ENCODE peak calls at places on chromosomes 7 and 10, in eight cellular contexts. S is thoracic aorta, E is adrenal gland, V is transverse colon, Y is lower lobe of right lung, H is HCT116, K is left ventricle myocardium inferior, P is ovary. T is an unnamed sample.

GRCh38 chr10:79542619-79543018 is 17.6 kb downstream of the SFTPA2 start:
- DNase-seq in S (no peak), P (no peak), H (no peak), K (no peak), E (no peak), V (no peak), Y (no peak), T (no peak)

GRCh38 chr10:102773986-102774385 is 30.2 kb downstream of the WBP1L start:
- DNase-seq in P (no peak), E (no peak), K (peak; percentile 35), S (no peak), Y (no peak), H (no peak), V (peak; percentile 29), T (no peak)

GRCh38 chr7:151243411-151244155 is 4.9 kb downstream of the SMARCD3 start:
- DNase-seq in V (no peak), H (no peak), Y (peak; percentile 43), E (no peak), P (no peak), K (no peak), S (no peak), T (no peak)

GRCh38 chr7:47669178-47669878 is 87.4 kb upstream of the TNS3 start:
- DNase-seq in S (peak; percentile 49), Y (peak; percentile 79), K (peak; percentile 63), V (peak; percentile 73), E (peak; percentile 86), P (peak; percentile 55), H (no peak), T (peak; percentile 78)

GRCh38 chr10:124381011-124381591 is 37.6 kb downstream of the OAT start:
- DNase-seq in S (no peak), Y (no peak), P (no peak), V (no peak), E (no peak), K (no peak), H (no peak), T (no peak)

GRCh38 chr7:4833691-4834600 is 27.9 kb downstream of the PAPOLB start:
- DNase-seq in E (no peak), H (no peak), S (no peak), P (no peak), V (no peak), Y (peak; percentile 44), K (no peak), T (peak; percentile 47)

GRCh38 chr7:867406-868188 is 8.8 kb upstream of the GET4 start:
- DNase-seq in H (no peak), V (peak; percentile 88), S (peak; percentile 60), P (peak; percentile 60), E (no peak), K (no peak), Y (peak; percentile 67), T (peak; percentile 80)

GRCh38 chr10:76396126-76396525 is 964.7 kb downstream of the LRMDA start:
- DNase-seq in K (no peak), V (no peak), P (no peak), S (no peak), H (no peak), Y (no peak), E (no peak), T (no peak)

GRCh38 chr7:90231304-90231703 is 13.7 kb upstream of the CFAP69 start:
- DNase-seq in H (no peak), E (no peak), S (no peak), V (no peak), K (no peak), Y (no peak), P (no peak), T (no peak)

GRCh38 chr10:105502076-105502475 is 861.0 kb downstream of the SORCS3 start:
- DNase-seq in K (no peak), H (no peak), P (no peak), S (no peak), V (no peak), E (no peak), Y (no peak), T (no peak)

GRCh38 chr10:27564381-27564780 is 60.3 kb downstream of the RAB18 start:
- DNase-seq in P (no peak), E (no peak), V (no peak), Y (no peak), K (no peak), S (no peak), H (no peak), T (no peak)

GRCh38 chr10:85603167-85603940 is 763.2 kb downstream of the GRID1 start:
- DNase-seq in P (no peak), K (no peak), E (no peak), H (no peak), Y (no peak), V (no peak), S (no peak), T (no peak)

GRCh38 chr7:94483843-94484242 is 25.8 kb upstream of the CASD1 start:
- DNase-seq in H (no peak), E (no peak), V (no peak), Y (no peak), S (no peak), P (no peak), K (no peak), T (no peak)

GRCh38 chr7:1114505-1114904 is 26.6 kb downstream of the GPER1 start:
- DNase-seq in S (no peak), Y (peak; percentile 25), V (no peak), H (no peak), E (no peak), P (peak; percentile 13), K (peak; percentile 2), T (no peak)

GRCh38 chr7:48505061-48505460 is 333.8 kb downstream of the ABCA13 start:
- DNase-seq in S (no peak), P (no peak), V (no peak), H (no peak), E (no peak), Y (no peak), K (no peak), T (no peak)

GRCh38 chr10:130188195-130189175 is 52.3 kb downstream of the GLRX3 start:
- DNase-seq in V (no peak), E (no peak), K (no peak), H (no peak), Y (no peak), P (no peak), S (no peak), T (no peak)

GRCh38 chr10:14074062-14074884 is 256.5 kb downstream of the FRMD4A start:
- DNase-seq in E (peak; percentile 75), P (peak; percentile 75), Y (peak; percentile 83), S (peak; percentile 89), K (peak; percentile 84), V (peak; percentile 64), H (peak; percentile 15), T (peak; percentile 81)

GRCh38 chr7:54159088-54159487 is 383.1 kb upstream of the VSTM2A start:
- DNase-seq in P (no peak), K (no peak), V (no peak), H (no peak), Y (no peak), E (no peak), S (no peak), T (no peak)
- H3K9me3 ChIP-seq in P (no peaks in the 10 kb centered on the region), K (no peaks in the 10 kb centered on the region), V (no peaks in the 10 kb centered on the region), H (peaks cover 3% of the 10 kb centered on the region), Y (no peaks in the 10 kb centered on the region), E (no peaks in the 10 kb centered on the region), S (no peaks in the 10 kb centered on the region), T (no peaks in the 10 kb centered on the region)

GRCh38 chr10:99119258-99119748 is 116.3 kb downstream of the HPSE2 start:
- DNase-seq in P (no peak), E (no peak), S (no peak), Y (no peak), K (no peak), H (no peak), V (no peak), T (no peak)

GRCh38 chr10:99123851-99124250 is 111.8 kb downstream of the HPSE2 start:
- DNase-seq in S (no peak), K (no peak), E (no peak), V (no peak), H (no peak), P (no peak), Y (no peak), T (no peak)

GRCh38 chr10:99125879-99126278 is 109.8 kb downstream of the HPSE2 start:
- DNase-seq in S (no peak), V (no peak), E (no peak), P (no peak), Y (no peak), H (no peak), K (no peak), T (no peak)

GRCh38 chr10:99124376-99124775 is 111.3 kb downstream of the HPSE2 start:
- DNase-seq in E (no peak), K (no peak), S (peak; percentile 17), P (no peak), V (no peak), H (no peak), Y (no peak), T (no peak)
- H3K9me3 ChIP-seq in E (no peaks in the 10 kb centered on the region), K (peaks cover 29% of the 10 kb centered on the region), S (peaks cover 4% of the 10 kb centered on the region), P (no peaks in the 10 kb centered on the region), V (no peaks in the 10 kb centered on the region), H (peaks cover 9% of the 10 kb centered on the region), Y (no peaks in the 10 kb centered on the region), T (peaks cover 11% of the 10 kb centered on the region)

GRCh38 chr7:57819491-57819981 is 369.6 kb downstream of the ZNF716 start:
- DNase-seq in H (no peak), S (no peak), E (no peak), Y (no peak), K (no peak), V (no peak), P (no peak), T (no peak)
- H3K9me3 ChIP-seq in H (no peaks in the 10 kb centered on the region), S (no peaks in the 10 kb centered on the region), E (no peaks in the 10 kb centered on the region), Y (no peaks in the 10 kb centered on the region), K (peaks cover 31% of the 10 kb centered on the region), V (no peaks in the 10 kb centered on the region), P (no peaks in the 10 kb centered on the region), T (peaks cover 15% of the 10 kb centered on the region)

GRCh38 chr7:20738517-20739481 is 47.9 kb downstream of the SP8 start:
- DNase-seq in H (no peak), K (no peak), P (no peak), E (no peak), V (no peak), Y (no peak), S (no peak), T (no peak)

GRCh38 chr7:20737840-20738448 is 48.7 kb downstream of the SP8 start:
- DNase-seq in H (no peak), P (no peak), Y (no peak), V (no peak), K (no peak), E (no peak), S (no peak), T (no peak)

GRCh38 chr7:20735346-20736065 is 51.2 kb downstream of the SP8 start:
- DNase-seq in H (no peak), S (no peak), V (no peak), P (no peak), E (no peak), K (no peak), Y (no peak), T (no peak)
- H3K9me3 ChIP-seq in H (no peaks in the 10 kb centered on the region), S (no peaks in the 10 kb centered on the region), V (no peaks in the 10 kb centered on the region), P (no peaks in the 10 kb centered on the region), E (no peaks in the 10 kb centered on the region), K (no peaks in the 10 kb centered on the region), Y (no peaks in the 10 kb centered on the region), T (no peaks in the 10 kb centered on the region)

GRCh38 chr10:10351451-10351850 is 666.2 kb upstream of the CELF2 start:
- DNase-seq in P (no peak), E (no peak), V (no peak), Y (no peak), S (no peak), H (no peak), K (no peak), T (no peak)
- H3K9me3 ChIP-seq in P (no peaks in the 10 kb centered on the region), E (no peaks in the 10 kb centered on the region), V (no peaks in the 10 kb centered on the region), Y (no peaks in the 10 kb centered on the region), S (no peaks in the 10 kb centered on the region), H (peaks cover 8% of the 10 kb centered on the region), K (no peaks in the 10 kb centered on the region), T (no peaks in the 10 kb centered on the region)

T was measured in breast epithelium.